ENCODE peak calls at places on chromosomes 13 and 19, in six cellular contexts. J is tibial nerve, A is suprapubic skin, B is transverse colon, Q is A549, V is SK-N-SH. X is an unnamed sample.

GRCh38 chr13:95644611-95645052 is at the start of gene DZIP1:
- DNase-seq in V (peak), J (peak), B (peak), Q (peak), A (peak), X (peak)

GRCh38 chr19:53511933-53512374 is 26.0 kb upstream of the ZNF331 start:
- DNase-seq in J (peak), B (peak), V (peak), Q (peak), A (no peak), X (peak)

GRCh38 chr13:49373699-49374098 is 70.2 kb downstream of the CAB39L start:
- DNase-seq in B (no peak), A (no peak), J (no peak), V (no peak), Q (no peak), X (no peak)

GRCh38 chr13:28324181-28324789 is 170.6 kb downstream of the FLT1 start:
- DNase-seq in J (no peak), A (no peak), B (peak), V (peak), Q (peak), X (no peak)

GRCh38 chr19:38839816-38840582 is 8.4 kb upstream of the ECH1 start:
- DNase-seq in J (no peak), A (no peak), V (no peak), Q (no peak), B (no peak), X (no peak)

GRCh38 chr13:38265135-38265497 is 84.5 kb upstream of the UFM1 start:
- DNase-seq in Q (no peak), A (no peak), B (no peak), V (no peak), J (no peak), X (no peak)

GRCh38 chr19:49857834-49858590 is 7.1 kb downstream of the PTOV1 start:
- DNase-seq in Q (no peak), B (no peak), A (peak), J (peak), V (no peak), X (peak)

GRCh38 chr19:42121666-42122069 is 10.6 kb downstream of the POU2F2 start:
- DNase-seq in V (no peak), Q (no peak), J (no peak), B (peak), A (no peak), X (no peak)

GRCh38 chr13:109276261-109276660 is 510.1 kb downstream of the IRS2 start:
- DNase-seq in Q (no peak), V (no peak), A (no peak), B (no peak), J (no peak), X (no peak)

GRCh38 chr19:22472180-22472637 is 50.1 kb upstream of the ZNF98 start:
- DNase-seq in Q (no peak), B (no peak), A (no peak), J (no peak), V (no peak), X (no peak)

GRCh38 chr19:29873024-29873800 is 61.4 kb downstream of the CCNE1 start:
- DNase-seq in B (peak), A (peak), Q (peak), V (peak), J (no peak), X (peak)

GRCh38 chr19:15448778-15449619 is 757 bp downstream of the WIZ start:
- DNase-seq in Q (peak), J (no peak), B (no peak), V (peak), A (peak), X (no peak)

GRCh38 chr13:77222909-77223308 is 104.0 kb downstream of the MYCBP2 start:
- DNase-seq in B (no peak), Q (no peak), J (no peak), A (no peak), V (no peak), X (no peak)

GRCh38 chr19:51016798-51017683 is 2.5 kb downstream of the KLK10 start:
- DNase-seq in J (peak), V (peak), A (no peak), B (peak), Q (peak), X (peak)

GRCh38 chr19:55437410-55437809 is 5.7 kb downstream of the SHISA7 start:
- DNase-seq in J (no peak), Q (peak), A (no peak), B (no peak), V (no peak), X (peak)

GRCh38 chr13:44734204-44734707 is 158.1 kb upstream of the TSC22D1 start:
- DNase-seq in A (no peak), Q (no peak), B (no peak), J (no peak), V (peak), X (peak)

GRCh38 chr13:66663206-66663605 is 566.9 kb downstream of the PCDH9 start:
- DNase-seq in B (no peak), J (no peak), Q (no peak), V (no peak), A (no peak), X (no peak)

GRCh38 chr13:27672025-27672424 is 50.3 kb downstream of the POLR1D start:
- DNase-seq in B (no peak), J (no peak), V (no peak), Q (no peak), A (no peak), X (no peak)

DNA sequence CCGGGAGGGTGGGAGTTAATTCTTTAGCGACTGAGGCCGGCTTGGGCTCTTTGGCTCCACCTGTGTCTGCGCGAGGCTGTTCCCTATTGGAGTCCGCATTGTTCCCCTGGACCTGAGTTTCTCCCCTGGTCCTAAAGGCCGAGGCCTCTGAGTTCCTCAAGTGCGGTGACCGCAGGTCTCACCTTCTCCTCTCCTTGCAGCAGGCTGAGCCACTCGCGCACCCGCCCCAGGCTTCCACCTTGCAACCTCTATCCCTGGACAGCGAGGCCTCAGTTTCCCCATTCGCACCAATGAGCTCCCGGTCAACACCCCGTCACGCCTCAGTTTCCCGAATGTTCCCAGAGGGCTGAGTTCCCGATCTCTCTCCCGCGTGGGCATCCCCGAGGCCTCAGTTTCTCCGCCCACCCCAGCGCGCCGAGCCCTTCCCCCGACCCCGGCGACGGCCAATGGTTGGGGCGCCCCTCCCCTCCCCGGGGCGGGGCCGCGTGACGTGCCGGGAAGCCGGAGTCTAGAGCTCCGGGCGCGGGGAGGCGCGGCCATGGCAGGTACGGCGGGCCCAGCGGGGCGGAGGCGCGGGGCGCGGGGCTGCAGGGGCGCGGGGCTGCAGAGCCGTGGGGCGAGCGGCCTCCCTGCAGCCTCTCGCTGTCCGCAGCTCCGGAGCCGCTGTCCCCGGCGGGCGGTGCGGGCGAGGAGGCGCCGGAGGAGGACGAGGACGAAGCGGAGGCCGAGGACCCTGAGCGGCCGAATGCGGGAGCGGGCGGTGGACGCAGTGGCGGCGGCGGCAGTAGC is at the start of gene MPND:
- DNase-seq in A (peak), V (peak), Q (peak), J (peak), B (peak), X (peak)
- TF ChIP-seq EP300 in A (no peak), V (no peak), Q (no peak), J (peak), B (no peak), X (peak)

GRCh38 chr13:110505594-110505993 is 55.9 kb downstream of the RAB20 start:
- DNase-seq in J (no peak), V (no peak), B (no peak), A (no peak), Q (no peak), X (no peak)

GRCh38 chr13:110506396-110506795 is 55.1 kb downstream of the RAB20 start:
- DNase-seq in Q (no peak), J (no peak), V (no peak), B (no peak), A (no peak), X (no peak)

GRCh38 chr13:110507678-110508381 is 53.7 kb downstream of the RAB20 start:
- DNase-seq in B (peak), V (no peak), Q (no peak), A (no peak), J (no peak), X (peak)

GRCh38 chr13:110509478-110509926 is 52.0 kb downstream of the RAB20 start:
- DNase-seq in A (no peak), J (no peak), B (no peak), Q (no peak), V (peak), X (no peak)

GRCh38 chr13:110506859-110507566 is 54.5 kb downstream of the RAB20 start:
- DNase-seq in A (no peak), Q (peak), B (peak), J (peak), V (no peak), X (peak)
- H3K4me3 ChIP-seq in A (no peak), Q (no peak), B (peak), J (no peak), V (no peak), X (no peak)

GRCh38 chr19:20315543-20315942 is 148.5 kb downstream of the ZNF486 start:
- DNase-seq in Q (no peak), B (no peak), V (peak), A (no peak), J (no peak), X (no peak)

GRCh38 chr19:20318616-20319015 is 151.6 kb downstream of the ZNF486 start:
- DNase-seq in A (no peak), V (no peak), B (no peak), Q (no peak), J (no peak), X (no peak)

GRCh38 chr19:20313894-20314293 is 146.9 kb downstream of the ZNF486 start:
- DNase-seq in A (no peak), B (no peak), V (no peak), Q (no peak), J (no peak), X (no peak)
- H3K27ac ChIP-seq in A (no peak), B (no peak), V (no peak), Q (no peak), J (no peak), X (no peak)

DNA sequence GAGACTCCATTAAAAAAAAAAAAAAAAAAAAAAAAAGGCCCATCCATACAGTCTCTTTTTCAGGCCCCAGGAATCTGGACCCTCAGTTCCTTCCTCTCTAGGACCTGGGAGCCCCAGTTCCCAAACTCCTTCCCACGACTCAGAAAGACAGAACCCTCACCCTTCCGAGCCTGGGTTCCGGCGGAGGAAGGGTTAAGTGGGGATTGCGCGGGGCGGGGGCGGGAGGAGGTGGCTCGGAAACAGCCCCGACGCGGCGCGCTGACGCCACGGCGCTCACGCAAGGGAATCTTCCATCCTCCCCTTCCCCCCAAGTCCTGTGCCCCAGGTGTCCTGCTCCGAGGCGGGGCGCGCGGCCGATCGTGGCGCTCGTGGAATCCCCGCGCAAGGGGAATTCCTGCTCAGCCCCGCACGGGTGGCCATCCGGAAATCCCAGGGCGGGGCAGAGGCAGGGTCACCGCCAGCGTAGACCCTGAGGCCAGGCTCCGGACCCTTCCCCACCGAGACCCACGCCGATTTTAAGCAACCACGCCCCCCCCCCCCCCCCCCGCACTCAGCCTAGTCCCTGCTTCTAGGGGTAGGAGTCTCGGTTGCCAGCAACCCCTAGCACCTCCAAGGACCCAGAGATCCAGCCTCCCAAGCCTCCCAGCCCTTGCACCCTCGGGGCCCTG is 659 bp downstream of the NFKBID start:
- DNase-seq in A (peak), V (peak), B (peak), J (peak), Q (peak), X (peak)
- TF ChIP-seq EP300 in A (no peak), V (no peak), B (no peak), J (peak), Q (no peak), X (no peak)

DNA sequence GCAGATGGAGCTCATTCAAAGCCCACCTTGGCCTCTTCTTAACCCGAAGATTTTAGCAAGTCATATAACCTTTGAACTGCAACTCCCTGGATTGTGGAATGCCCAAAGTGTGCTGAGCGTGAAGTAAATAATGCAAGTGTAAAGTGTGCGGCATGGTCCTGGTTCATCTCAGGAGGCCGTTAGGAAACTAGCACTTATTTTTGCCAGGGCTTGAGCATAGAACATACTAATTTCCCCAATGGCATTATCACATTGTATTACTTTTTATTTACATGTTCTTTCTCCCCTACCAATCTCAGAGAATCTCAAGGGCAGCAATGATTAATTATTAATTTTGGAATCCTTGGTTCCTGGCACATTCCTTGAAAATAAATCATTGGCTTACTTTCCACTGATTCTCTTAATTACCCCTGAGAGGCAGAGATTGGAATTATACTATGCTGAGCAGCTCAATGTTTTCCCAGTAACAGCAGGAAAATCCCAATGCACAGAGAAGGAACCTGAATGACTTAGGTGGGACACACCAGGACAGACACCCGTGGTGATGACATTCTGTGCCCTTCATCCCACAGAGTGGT is 128.8 kb upstream of the GJB6 start:
- DNase-seq in J (no peak), V (no peak), Q (no peak), A (no peak), B (no peak), X (no peak)
- H3K4me3 ChIP-seq in J (no peak), V (no peak), Q (no peak), A (no peak), B (no peak), X (no peak)

GRCh38 chr19:47227347-47228167 is 3.4 kb downstream of the BBC3 start:
- DNase-seq in A (peak), J (peak), B (peak), Q (peak), V (peak), X (peak)
- H3K27ac ChIP-seq in A (peak), J (peak), B (peak), Q (peak), V (peak), X (peak)

GRCh38 chr19:14250870-14251269 is 44.9 kb upstream of the ADGRL1 start:
- DNase-seq in J (no peak), Q (no peak), B (no peak), A (no peak), V (no peak), X (no peak)

GRCh38 chr19:14248578-14249011 is 42.6 kb upstream of the ADGRL1 start:
- DNase-seq in A (no peak), V (peak), B (peak), Q (peak), J (peak), X (no peak)
- TF ChIP-seq EP300 in A (no peak), V (no peak), B (no peak), Q (no peak), J (no peak), X (no peak)

GRCh38 chr19:1865172-1866010 is 2.0 kb upstream of the KLF16 start:
- DNase-seq in B (no peak), V (no peak), Q (no peak), A (peak), J (no peak), X (no peak)
- H3K4me3 ChIP-seq in B (peak), V (peak), Q (peak), A (peak), J (peak), X (peak)

X was measured in upper lobe of left lung.